ENCODE peak calls at places on chromosomes 3 and 15, in six cellular contexts. X is uterus, J is MM.1S, W is transverse colon, D is stomach, V is GM23338. C is an unnamed sample.

GRCh38 chr3:158495503-158495902 is 75.5 kb upstream of the MLF1 start:
- DNase-seq in J (no peak), X (no peak), V (no peak), D (no peak), W (no peak), C (no peak)

GRCh38 chr3:149314807-149315578 is 18.4 kb downstream of the TM4SF18 start:
- DNase-seq in W (no peak), J (no peak), D (no peak), V (no peak), X (no peak), C (no peak)

GRCh38 chr15:48974865-48975264 is 11.1 kb upstream of the SHC4 start:
- DNase-seq in V (peak; percentile 61), J (no peak), X (no peak), W (no peak), D (no peak), C (no peak)

GRCh38 chr3:114450008-114450596 is 156.3 kb downstream of the TIGIT start:
- DNase-seq in X (no peak), D (no peak), W (no peak), J (no peak), V (no peak), C (no peak)

GRCh38 chr15:101469520-101470288 is 19.8 kb downstream of the PCSK6 start:
- DNase-seq in D (no peak), J (no peak), X (no peak), W (no peak), V (no peak), C (no peak)

GRCh38 chr15:29942144-29942543 is 119.9 kb upstream of the TJP1 start:
- DNase-seq in J (no peak), W (no peak), D (no peak), X (no peak), V (peak; percentile 61), C (no peak)

GRCh38 chr3:169809230-169809795 is 3.4 kb upstream of the LRRIQ4 start:
- DNase-seq in J (no peak), X (no peak), D (no peak), W (no peak), V (no peak), C (no peak)

GRCh38 chr3:160159346-160159745 is 65.9 kb upstream of the C3orf80 start:
- DNase-seq in W (no peak), D (no peak), V (no peak), X (no peak), J (no peak), C (no peak)

GRCh38 chr3:9902372-9903237 is at the start of gene IL17RE:
- DNase-seq in W (peak; percentile 82), J (no peak), D (peak; percentile 80), V (peak; percentile 55), X (no peak), C (no peak)

GRCh38 chr3:33874815-33875214 is 76.4 kb downstream of the PDCD6IP start:
- DNase-seq in W (no peak), D (no peak), J (no peak), X (no peak), V (no peak), C (no peak)

GRCh38 chr15:71219646-71220045 is 104.4 kb downstream of the THSD4 start:
- DNase-seq in V (no peak), D (no peak), W (no peak), J (no peak), X (no peak), C (no peak)

GRCh38 chr3:190026154-190026553 is 94.5 kb downstream of the P3H2 start:
- DNase-seq in D (no peak), X (peak; percentile 34), W (no peak), V (no peak), J (no peak), C (no peak)

GRCh38 chr15:73630030-73630429 is 3.2 kb downstream of the NPTN start:
- DNase-seq in X (no peak), J (no peak), D (no peak), W (no peak), V (no peak), C (no peak)

GRCh38 chr15:56524915-56525314 is 60.0 kb upstream of the MNS1 start:
- DNase-seq in J (no peak), V (no peak), W (no peak), D (no peak), X (no peak), C (no peak)

GRCh38 chr3:98574157-98574556 is 19.3 kb downstream of the CPOX start:
- DNase-seq in D (no peak), V (no peak), W (no peak), J (no peak), X (no peak), C (no peak)

GRCh38 chr15:92906563-92907081 is 6.5 kb downstream of the CHD2 start:
- DNase-seq in D (no peak), J (peak; percentile 35), V (no peak), W (no peak), X (no peak), C (peak; percentile 53)

DNA sequence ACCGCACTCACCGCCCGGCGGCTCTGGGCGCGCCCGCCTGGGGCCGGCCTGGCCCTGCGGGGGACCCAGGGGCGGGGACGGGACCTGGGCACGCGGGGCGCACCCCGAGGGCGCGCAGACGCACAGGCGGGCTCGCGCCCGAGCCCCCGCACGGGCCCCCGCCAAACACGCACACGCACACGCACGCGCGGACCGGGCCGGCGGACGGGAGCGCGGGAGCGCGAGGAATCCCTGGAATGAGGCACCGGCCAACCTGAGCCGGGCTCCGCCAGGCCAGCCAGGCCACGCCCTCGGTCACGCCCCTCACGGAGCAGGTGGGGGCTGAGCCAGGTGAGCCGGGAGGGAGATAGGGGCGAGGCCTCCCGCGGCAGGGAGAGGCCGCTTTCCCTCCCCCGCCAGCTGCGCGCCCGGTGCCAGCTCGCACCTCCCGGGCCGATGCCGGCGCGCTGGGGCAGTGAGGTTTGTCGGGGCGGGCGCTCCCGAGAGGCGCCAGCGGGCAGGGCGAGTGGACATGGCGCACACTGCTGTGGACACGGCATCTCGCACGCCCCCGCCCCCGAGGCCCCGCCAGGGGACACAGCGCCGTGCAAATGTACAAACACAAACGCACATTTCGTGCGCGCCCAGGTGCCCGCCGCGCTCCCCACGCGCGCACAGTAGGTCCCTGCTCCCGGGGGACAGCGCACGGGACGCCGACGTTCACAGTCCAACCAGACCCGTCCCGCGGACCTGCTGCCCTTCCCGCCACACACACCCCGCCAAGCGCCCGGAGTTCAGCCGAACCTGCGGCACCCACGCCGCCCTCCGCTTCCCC is 75.9 kb upstream of the VGLL4 start:
- DNase-seq in J (peak; percentile 94), W (peak; percentile 96), V (peak; percentile 94), X (peak; percentile 65), D (peak; percentile 95), C (peak; percentile 83)
- H3K4me3 ChIP-seq in J (peak overlapping the region; percentile 90), W (peak overlapping the region; percentile 61), V (peak overlapping the region; percentile 98), X (peak overlapping the region; percentile 57), D (peak overlapping the region; percentile 84), C (peak overlapping the region; percentile 89)

DNA sequence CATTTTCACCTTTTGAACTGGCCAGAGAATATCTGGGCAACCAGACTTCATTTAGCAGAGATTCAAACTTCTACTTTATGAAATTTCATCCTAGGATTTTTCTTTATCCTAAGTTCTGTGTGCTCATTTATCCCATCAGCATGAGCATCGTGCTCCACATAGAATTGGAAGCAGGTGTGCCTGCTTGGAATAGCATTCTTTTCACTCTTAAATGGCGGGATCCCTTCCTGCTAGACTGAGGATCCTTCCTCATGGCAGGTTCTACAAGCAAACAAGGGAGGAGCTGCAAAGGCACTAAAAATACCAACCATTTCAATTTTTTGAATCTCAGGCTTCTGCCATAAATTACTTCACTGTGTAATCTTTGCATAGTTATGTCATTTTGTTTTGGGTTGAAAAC is 74.6 kb upstream of the FLNB start:
- DNase-seq in X (no peak), V (peak; percentile 39), D (no peak), W (no peak), J (no peak), C (no peak)
- TF ChIP-seq CTCF in X (no peak), V (no peak), D (no peak), W (no peak), J (no peak), C (no peak)

GRCh38 chr3:134058728-134059601 is 29.2 kb upstream of the SLCO2A1 start:
- DNase-seq in X (no peak), J (no peak), D (peak; percentile 2), W (no peak), V (no peak), C (no peak)

GRCh38 chr3:134064081-134064480 is 34.4 kb upstream of the SLCO2A1 start:
- DNase-seq in W (no peak), X (no peak), D (no peak), J (no peak), V (no peak), C (no peak)

GRCh38 chr3:134059680-134060560 is 30.2 kb upstream of the SLCO2A1 start:
- DNase-seq in W (peak; percentile 32), X (no peak), J (no peak), D (no peak), V (no peak), C (peak; percentile 35)

GRCh38 chr3:134061401-134061800 is 31.7 kb upstream of the SLCO2A1 start:
- DNase-seq in V (no peak), X (no peak), J (no peak), D (no peak), W (no peak), C (no peak)

DNA sequence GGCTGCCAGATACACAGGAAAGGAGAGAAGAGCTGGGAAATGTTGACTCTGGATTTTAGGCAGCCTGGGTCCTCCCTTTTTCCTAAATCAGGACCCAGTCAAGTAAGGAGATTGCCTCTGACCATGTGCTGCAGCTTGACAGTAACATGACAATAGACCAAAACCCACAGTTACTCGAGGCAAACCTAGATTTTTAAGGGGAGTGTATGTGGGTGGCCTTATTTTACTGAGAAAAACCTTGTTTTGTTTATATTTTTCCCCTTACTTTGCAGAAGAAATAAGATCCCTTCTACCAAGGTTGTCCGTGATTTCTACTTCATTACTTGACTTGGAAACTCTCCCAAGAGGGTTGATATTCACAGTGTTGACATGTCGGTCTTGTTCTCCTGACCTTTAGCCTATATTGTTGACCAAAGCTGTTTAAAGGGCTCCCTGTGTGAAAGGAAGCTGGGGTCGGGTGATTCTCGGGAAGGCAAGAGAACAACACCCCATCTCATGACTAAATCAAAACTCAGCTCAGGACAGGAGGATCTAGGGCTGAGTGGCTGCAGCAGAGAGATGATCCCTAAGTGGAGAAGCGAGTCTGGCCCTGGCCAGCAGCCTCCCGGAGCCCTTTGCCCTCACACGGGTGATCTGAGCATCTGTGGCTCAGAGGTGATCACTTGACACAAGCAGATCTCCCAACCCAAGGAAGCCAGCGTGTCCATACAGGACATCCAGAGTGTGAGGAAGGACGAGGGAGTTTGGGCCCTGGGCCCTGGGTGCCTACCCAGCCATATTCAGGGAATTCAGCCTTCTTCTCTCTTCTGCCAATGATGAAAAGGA is 31.0 kb upstream of the SLCO2A1 start:
- DNase-seq in J (no peak), W (no peak), V (no peak), D (no peak), X (no peak), C (no peak)
- H3K4me1 ChIP-seq in J (no peaks in the 10 kb centered on the region), W (peaks cover 43% of the 10 kb centered on the region), V (no peaks in the 10 kb centered on the region), D (peaks cover 44% of the 10 kb centered on the region), X (no peaks in the 10 kb centered on the region), C (no peaks in the 10 kb centered on the region)

DNA sequence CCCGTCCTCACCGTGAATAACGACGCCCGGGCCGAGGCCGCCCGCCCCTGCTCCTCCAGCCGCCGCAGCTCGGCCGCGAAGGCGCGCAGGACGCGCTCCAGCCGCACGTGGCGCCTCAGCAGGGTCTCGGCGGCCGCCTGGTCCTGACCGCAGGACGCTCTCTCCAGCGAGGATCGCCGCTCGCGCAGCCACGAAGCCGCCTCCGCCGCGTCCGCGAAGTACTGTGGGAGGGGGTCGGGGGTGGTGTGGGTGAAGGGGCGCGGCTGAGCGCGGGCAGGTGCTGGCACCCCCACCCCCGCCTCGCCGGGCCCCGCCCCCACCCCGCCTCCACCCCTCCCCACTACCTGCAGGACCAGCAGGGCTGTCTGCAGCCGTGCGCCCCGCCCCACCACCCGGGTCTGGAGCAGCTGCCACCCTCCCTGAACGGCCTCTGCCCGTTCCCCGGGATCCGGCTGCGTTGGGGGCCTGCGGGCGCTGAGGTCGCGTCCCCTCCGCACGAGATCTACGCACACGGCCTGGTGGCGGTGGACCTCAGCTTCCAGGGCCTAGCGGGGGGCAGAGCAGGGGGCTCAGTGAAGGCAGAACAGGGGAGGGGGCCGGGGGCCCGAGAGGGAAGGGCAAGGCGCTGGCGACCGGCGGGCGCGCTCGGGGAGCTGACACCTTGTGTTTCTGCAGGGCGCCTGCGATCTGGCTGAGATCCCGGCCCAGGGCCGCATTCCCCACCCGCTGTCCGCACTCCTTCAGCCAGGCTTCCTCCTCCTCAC is 11.7 kb downstream of the SPTBN5 start:
- DNase-seq in J (no peak), D (peak; percentile 48), X (no peak), W (peak; percentile 42), V (peak; percentile 69), C (no peak)
- H3K4me3 ChIP-seq in J (no peak overlapping the region), D (peak overlapping the region; percentile 44), X (peak overlapping the region; percentile 1), W (peak overlapping the region; percentile 42), V (peak overlapping the region; percentile 68), C (no peak overlapping the region)

C was measured in adrenal gland.